ENCODE peak calls at places on chromosome 14, in five cellular contexts. F is natural killer cell, V is progenitor cell of endocrine pancreas, R is AG04450, G is heart right ventricle. T is an unnamed sample.
A peak's percentile ranks its signal among the peaks of the same experiment; 100 is the strongest.

GRCh38 chr14:94125659-94126418 is 3.6 kb downstream of the IFI27L2 start:
- DNase-seq in F (no peak), V (no peak), R (no peak), G (peak; percentile 0), T (peak; percentile 25)

GRCh38 chr14:31449971-31450610 is 7.2 kb downstream of the DTD2 start:
- DNase-seq in F (no peak), V (no peak), R (no peak), G (no peak), T (no peak)

GRCh38 chr14:34005901-34006300 is 55.0 kb upstream of the EGLN3 start:
- DNase-seq in F (no peak), V (no peak), R (no peak), G (no peak), T (no peak)

GRCh38 chr14:34873591-34874385 is 1.4 kb downstream of the BAZ1A start:
- DNase-seq in F (peak; percentile 82), V (peak; percentile 53), R (no peak), G (peak; percentile 90), T (peak; percentile 79)

GRCh38 chr14:74572829-74573360 is 39.1 kb downstream of the LTBP2 start:
- DNase-seq in F (no peak), V (no peak), R (no peak), G (no peak), T (no peak)

GRCh38 chr14:76811561-76811960 is 1.1 kb downstream of the ANGEL1 start:
- DNase-seq in F (no peak), V (no peak), R (no peak), G (no peak), T (no peak)

GRCh38 chr14:77682158-77682553 is 25.7 kb downstream of the ALKBH1 start:
- DNase-seq in F (no peak), V (no peak), R (no peak), G (no peak), T (no peak)

GRCh38 chr14:20722016-20722415 is 23.7 kb upstream of the EDDM3A start:
- DNase-seq in F (no peak), V (no peak), R (no peak), G (no peak), T (no peak)

GRCh38 chr14:88791252-88791621 is 1.5 kb downstream of the EML5 start:
- DNase-seq in F (no peak), V (no peak), R (no peak), G (no peak), T (no peak)

GRCh38 chr14:33676135-33676566 is 274.7 kb downstream of the EGLN3 start:
- DNase-seq in F (no peak), V (no peak), R (no peak), G (peak; percentile 40), T (no peak)

GRCh38 chr14:81209187-81209836 is 11.4 kb downstream of the GTF2A1 start:
- DNase-seq in F (no peak), V (no peak), R (no peak), G (no peak), T (no peak)

GRCh38 chr14:98404811-98405210 is 867.2 kb downstream of the BCL11B start:
- DNase-seq in F (no peak), V (no peak), R (no peak), G (no peak), T (no peak)

GRCh38 chr14:31297701-31298344 is 90.2 kb upstream of the HECTD1 start:
- DNase-seq in F (no peak), V (no peak), R (no peak), G (no peak), T (no peak)

GRCh38 chr14:55237999-55238680 is 33.1 kb upstream of the FBXO34 start:
- DNase-seq in F (no peak), V (no peak), R (no peak), G (no peak), T (no peak)

GRCh38 chr14:100173353-100173752 is 13.9 kb upstream of the DEGS2 start:
- DNase-seq in F (no peak), V (no peak), R (no peak), G (no peak), T (no peak)

GRCh38 chr14:91272341-91273272 is 28.1 kb upstream of the GPR68 start:
- DNase-seq in F (no peak), V (no peak), R (no peak), G (no peak), T (no peak)

GRCh38 chr14:103685276-103686211 is 29.7 kb downstream of the XRCC3 start:
- DNase-seq in F (no peak), V (no peak), R (no peak), G (no peak), T (no peak)

GRCh38 chr14:103735022-103735421 is 19.4 kb downstream of the ZFYVE21 start:
- DNase-seq in F (no peak), V (no peak), R (no peak), G (no peak), T (no peak)

GRCh38 chr14:56945291-56945690 is 135.0 kb upstream of the OTX2 start:
- DNase-seq in F (no peak), V (no peak), R (no peak), G (no peak), T (no peak)
- TF ChIP-seq CTCF in F (no peak), V (no peak), R (no peak), G (no peak), T (no peak)

DNA sequence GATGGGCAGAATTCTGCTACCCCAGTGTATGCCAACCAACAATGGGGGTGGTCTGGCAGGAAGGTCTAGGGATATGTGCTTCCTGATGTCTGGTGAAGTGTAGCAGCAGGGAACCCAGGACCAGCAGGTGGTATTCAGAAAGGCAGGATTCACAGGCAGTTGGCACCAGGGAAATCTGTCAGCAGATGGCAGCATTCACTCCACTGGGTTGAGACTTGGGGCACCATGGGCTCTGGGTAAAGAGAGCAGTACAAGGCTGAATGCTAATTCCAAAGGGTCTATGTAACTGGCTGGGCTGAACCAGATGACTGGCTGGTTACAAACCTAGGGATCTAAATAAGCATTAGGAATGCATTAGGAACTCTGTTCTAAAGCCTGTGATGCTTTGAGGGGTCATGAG is 466.9 kb upstream of the STXBP6 start:
- DNase-seq in F (no peak), V (no peak), R (no peak), G (no peak), T (no peak)
- TF ChIP-seq CTCF in F (no peak), V (no peak), R (no peak), G (no peak), T (no peak)

DNA sequence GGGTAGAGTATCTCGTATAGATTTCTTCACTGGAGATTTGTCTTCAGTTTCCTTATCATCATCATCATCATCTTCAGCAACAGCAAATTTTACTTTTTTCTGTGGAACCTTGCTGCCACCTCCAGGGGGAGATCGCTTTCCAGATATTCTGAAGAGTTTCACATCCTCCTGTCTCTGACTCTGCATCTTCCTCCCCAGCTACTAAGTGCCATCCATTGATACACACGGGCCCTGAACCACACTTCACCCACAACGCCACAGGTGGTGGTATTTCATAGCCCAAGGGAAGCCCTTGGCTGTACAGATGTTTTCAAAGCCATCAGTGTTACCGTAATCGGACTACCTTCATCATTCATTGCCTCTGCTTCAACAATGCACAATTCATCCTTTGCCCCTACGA is 82.2 kb downstream of the PPP2R5C start:
- DNase-seq in F (peak; percentile 40), V (no peak), R (no peak), G (no peak), T (no peak)
- TF ChIP-seq CTCF in F (peak; percentile 59), V (no peak), R (peak; percentile 41), G (no peak), T (peak; percentile 34)

DNA sequence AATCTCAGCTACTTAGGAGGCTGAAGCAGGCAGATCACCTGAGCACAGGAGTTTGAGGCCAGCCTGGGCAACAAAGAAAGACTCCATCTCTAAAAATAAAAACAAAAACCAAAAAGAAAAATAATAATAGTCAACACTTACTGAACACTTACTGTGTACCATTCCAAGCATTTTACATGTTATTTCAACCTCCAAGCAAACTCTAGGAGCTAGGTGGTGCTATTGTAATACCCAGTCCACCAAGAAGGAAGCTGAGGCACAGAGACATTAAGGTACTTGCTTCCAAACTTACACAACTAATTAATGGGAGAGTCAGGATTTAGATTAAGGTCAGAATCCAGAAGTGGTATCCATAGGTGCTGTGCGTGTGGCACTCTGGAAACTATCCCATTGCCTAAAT is 13.7 kb upstream of the OR6J1 start:
- DNase-seq in F (no peak), V (no peak), R (no peak), G (no peak), T (no peak)
- TF ChIP-seq CTCF in F (no peak), V (peak; percentile 26), R (peak; percentile 36), G (peak; percentile 38), T (peak; percentile 20)

DNA sequence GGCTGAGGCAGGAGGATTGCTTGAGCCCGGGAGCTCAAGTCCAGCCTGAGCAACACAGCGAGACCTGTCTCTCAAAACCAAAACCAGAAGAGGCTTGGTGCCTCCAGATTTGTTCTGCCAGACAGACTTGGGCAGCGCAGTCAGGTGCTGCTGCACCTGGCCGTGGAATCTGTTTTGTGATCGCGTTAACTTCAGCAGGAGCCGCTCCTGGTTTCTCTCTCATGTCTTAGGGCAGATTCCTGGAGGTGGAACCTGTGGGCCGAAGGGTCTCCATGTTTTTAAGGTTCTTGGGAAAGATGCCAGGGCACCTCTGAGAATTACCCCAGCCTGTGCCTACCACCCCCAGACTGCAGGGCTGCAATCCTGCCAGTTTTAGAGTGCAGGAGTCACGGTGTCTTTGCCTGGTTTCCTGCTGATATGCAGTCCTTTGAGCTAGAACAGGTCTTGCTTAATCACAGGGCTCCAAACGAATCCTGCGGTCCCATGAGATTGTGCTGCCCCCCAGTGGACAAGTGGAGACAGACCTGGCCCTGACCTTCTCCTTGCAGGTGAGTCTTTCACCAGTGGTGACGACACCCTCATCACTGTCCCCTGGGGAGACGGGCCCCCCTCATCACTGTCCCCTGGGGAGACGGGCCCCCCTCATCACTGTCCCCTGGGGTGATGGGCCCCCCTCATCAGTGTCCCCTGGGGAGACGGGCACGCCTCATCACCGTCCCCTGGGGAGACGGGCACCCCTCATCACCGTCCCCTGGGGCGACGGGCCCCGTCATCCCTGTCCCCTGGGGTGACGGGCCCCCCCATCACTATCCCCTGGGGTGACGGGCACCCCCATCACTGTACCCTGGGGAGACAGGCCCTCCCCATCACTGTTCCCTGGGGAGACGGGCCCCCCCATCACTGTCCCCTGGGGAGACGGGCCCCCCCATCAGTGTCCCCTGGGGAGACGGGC is 37.6 kb downstream of the PACS2 start:
- DNase-seq in F (peak; percentile 79), V (peak; percentile 75), R (peak; percentile 63), G (peak; percentile 84), T (peak; percentile 87)
- TF ChIP-seq CTCF in F (peak; percentile 80), V (peak; percentile 92), R (peak; percentile 85), G (peak; percentile 86), T (peak; percentile 92)

T was measured in type B pancreatic cell.